ENCODE peak calls at places on chromosome 11, in eight cellular contexts. U, P, B, O, S, G, Z and A are unnamed samples.

GRCh38 chr11:108788565-108789199 is 123.8 kb downstream of the DDX10 start:
- DNase-seq in U (peak; percentile 59), P (peak; percentile 31), B (no peak), O (no peak), S (peak; percentile 50), G (no peak), Z (no peak), A (no peak)

GRCh38 chr11:2163428-2163978 is 2.5 kb upstream of the INS start:
- DNase-seq in U (no peak), P (no peak), B (no peak), O (no peak), S (no peak), G (no peak), Z (no peak), A (no peak)

GRCh38 chr11:123494195-123495050 is 64.4 kb downstream of the GRAMD1B start:
- DNase-seq in U (no peak), P (no peak), B (no peak), O (no peak), S (peak; percentile 46), G (no peak), Z (no peak), A (no peak)

GRCh38 chr11:2213384-2213842 is 41.8 kb upstream of the TH start:
- DNase-seq in U (peak; percentile 33), P (no peak), B (no peak), O (no peak), S (no peak), G (peak; percentile 48), Z (peak; percentile 15), A (no peak)

GRCh38 chr11:73178092-73178539 is 36.0 kb upstream of the FCHSD2 start:
- DNase-seq in U (peak; percentile 77), P (peak; percentile 70), B (peak; percentile 52), O (peak; percentile 84), S (peak; percentile 65), G (peak; percentile 80), Z (peak; percentile 84), A (no peak)

GRCh38 chr11:44634401-44635281 is 69.2 kb downstream of the CD82 start:
- DNase-seq in U (peak; percentile 85), P (peak; percentile 60), B (no peak), O (peak; percentile 53), S (peak; percentile 58), G (no peak), Z (peak; percentile 74), A (no peak)

GRCh38 chr11:46918778-46919513 is 596 bp upstream of the LRP4 start:
- DNase-seq in U (peak; percentile 57), P (no peak), B (no peak), O (no peak), S (no peak), G (no peak), Z (no peak), A (no peak)

GRCh38 chr11:2777396-2777795 is 77.6 kb upstream of the KCNQ1OT1 start:
- DNase-seq in U (no peak), P (no peak), B (no peak), O (peak; percentile 26), S (no peak), G (peak; percentile 50), Z (peak; percentile 7), A (no peak)

GRCh38 chr11:62546244-62546936 is at the start of gene AHNAK:
- DNase-seq in U (peak; percentile 73), P (peak; percentile 77), B (no peak), O (peak; percentile 86), S (no peak), G (peak; percentile 93), Z (peak; percentile 91), A (no peak)

GRCh38 chr11:75939992-75940391 is 125.0 kb downstream of the UVRAG start:
- DNase-seq in U (no peak), P (no peak), B (no peak), O (no peak), S (no peak), G (no peak), Z (no peak), A (no peak)

GRCh38 chr11:128195057-128195751 is 392.2 kb downstream of the ETS1 start:
- DNase-seq in U (no peak), P (no peak), B (no peak), O (no peak), S (no peak), G (no peak), Z (no peak), A (no peak)

GRCh38 chr11:115155978-115156377 is 348.2 kb downstream of the CADM1 start:
- DNase-seq in U (no peak), P (no peak), B (no peak), O (no peak), S (no peak), G (no peak), Z (no peak), A (no peak)

GRCh38 chr11:130403301-130403804 is 25.1 kb downstream of the ADAMTS8 start:
- DNase-seq in U (peak; percentile 51), P (no peak), B (no peak), O (peak; percentile 39), S (peak; percentile 89), G (no peak), Z (peak; percentile 53), A (peak; percentile 70)

GRCh38 chr11:112605093-112605666 is 344.5 kb upstream of the PLET1 start:
- DNase-seq in U (no peak), P (no peak), B (no peak), O (no peak), S (peak; percentile 20), G (no peak), Z (no peak), A (no peak)

GRCh38 chr11:614583-615452 is 932 bp downstream of the IRF7 start:
- DNase-seq in U (no peak), P (no peak), B (no peak), O (no peak), S (no peak), G (no peak), Z (peak; percentile 52), A (no peak)

GRCh38 chr11:87445002-87445401 is 407.3 kb downstream of the TMEM135 start:
- DNase-seq in U (no peak), P (no peak), B (no peak), O (no peak), S (peak; percentile 33), G (no peak), Z (no peak), A (no peak)

GRCh38 chr11:131246589-131247164 is 123.7 kb upstream of the NTM start:
- DNase-seq in U (peak; percentile 86), P (peak; percentile 26), B (no peak), O (peak; percentile 34), S (no peak), G (no peak), Z (peak; percentile 39), A (no peak)

GRCh38 chr11:78961186-78961782 is 386.6 kb upstream of the NARS2 start:
- DNase-seq in U (peak; percentile 87), P (peak; percentile 44), B (no peak), O (peak; percentile 41), S (no peak), G (no peak), Z (no peak), A (peak; percentile 50)

DNA sequence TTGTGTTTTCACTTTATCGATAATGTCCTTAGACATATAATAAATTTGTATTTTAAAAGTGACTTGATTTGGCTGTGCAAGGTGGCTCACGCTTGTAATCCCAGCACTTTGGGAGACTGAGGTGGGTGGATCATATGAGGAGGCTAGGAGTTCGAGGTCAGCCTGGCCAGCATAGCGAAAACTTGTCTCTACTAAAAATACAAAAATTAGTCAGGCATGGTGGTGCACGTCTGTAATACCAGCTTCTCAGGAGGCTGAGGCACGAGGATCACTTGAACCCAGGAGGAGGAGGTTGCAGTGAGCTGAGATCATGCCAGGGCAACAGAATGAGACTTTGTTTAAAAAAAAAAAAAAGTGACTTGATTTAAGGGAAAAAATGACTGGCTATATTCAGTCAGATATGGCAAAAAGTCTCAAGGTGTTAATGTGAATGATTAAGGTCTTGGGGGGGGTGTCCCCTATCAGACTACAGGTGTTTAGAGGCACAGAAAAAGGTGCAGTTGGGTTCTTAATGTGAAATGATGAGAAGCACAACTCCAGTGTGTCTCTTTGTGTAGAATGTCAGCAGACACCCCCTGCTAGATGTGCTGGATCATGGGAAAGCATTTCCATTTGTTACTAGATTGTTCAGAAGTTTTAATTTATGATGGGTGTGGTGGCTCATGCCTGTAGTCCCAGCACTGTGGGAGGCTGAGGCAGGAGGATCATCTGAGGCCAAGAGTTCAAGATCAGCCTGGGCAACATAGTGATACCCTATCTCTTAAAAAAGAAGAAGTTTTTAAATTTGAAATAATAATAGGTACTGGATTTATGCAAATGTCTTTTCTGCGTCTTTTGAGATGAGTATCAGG is 17.0 kb downstream of the NEAT1 start:
- DNase-seq in U (no peak), P (peak; percentile 33), B (no peak), O (no peak), S (peak; percentile 34), G (no peak), Z (no peak), A (no peak)
- H3K27ac ChIP-seq in U (no peak overlapping the region), P (peak overlapping the region; percentile 65), B (peak overlapping the region; percentile 26), O (no peak overlapping the region), S (peak overlapping the region; percentile 3), G (peak overlapping the region; percentile 55), Z (peak overlapping the region; percentile 73), A (peak overlapping the region; percentile 67)

DNA sequence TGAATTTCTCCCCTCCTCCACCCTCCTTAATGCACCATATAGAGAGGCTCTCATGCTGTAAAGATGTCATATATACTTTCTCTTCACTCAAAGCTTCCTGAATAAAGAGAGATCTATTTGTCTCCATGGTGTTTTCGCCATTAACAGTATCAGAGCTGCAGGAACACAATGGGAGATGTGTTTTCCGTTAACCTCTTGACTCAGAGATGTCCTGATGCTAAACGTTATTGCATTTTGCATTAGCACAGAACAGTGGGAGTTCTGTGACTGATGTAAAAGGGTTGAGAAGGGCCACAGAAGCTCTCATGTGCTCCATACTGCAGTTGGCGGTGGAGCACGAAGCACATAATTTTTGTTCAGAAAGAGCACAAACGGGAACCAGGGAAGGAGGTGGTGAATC is 25.7 kb upstream of the BLID start:
- DNase-seq in U (no peak), P (no peak), B (no peak), O (no peak), S (no peak), G (no peak), Z (no peak), A (no peak)
- H3K27ac ChIP-seq in U (no peak overlapping the region), P (no peak overlapping the region), B (peak overlapping the region; percentile 69), O (no peak overlapping the region), S (peak overlapping the region; percentile 79), G (no peak overlapping the region), Z (no peak overlapping the region), A (peak overlapping the region; percentile 74)

DNA sequence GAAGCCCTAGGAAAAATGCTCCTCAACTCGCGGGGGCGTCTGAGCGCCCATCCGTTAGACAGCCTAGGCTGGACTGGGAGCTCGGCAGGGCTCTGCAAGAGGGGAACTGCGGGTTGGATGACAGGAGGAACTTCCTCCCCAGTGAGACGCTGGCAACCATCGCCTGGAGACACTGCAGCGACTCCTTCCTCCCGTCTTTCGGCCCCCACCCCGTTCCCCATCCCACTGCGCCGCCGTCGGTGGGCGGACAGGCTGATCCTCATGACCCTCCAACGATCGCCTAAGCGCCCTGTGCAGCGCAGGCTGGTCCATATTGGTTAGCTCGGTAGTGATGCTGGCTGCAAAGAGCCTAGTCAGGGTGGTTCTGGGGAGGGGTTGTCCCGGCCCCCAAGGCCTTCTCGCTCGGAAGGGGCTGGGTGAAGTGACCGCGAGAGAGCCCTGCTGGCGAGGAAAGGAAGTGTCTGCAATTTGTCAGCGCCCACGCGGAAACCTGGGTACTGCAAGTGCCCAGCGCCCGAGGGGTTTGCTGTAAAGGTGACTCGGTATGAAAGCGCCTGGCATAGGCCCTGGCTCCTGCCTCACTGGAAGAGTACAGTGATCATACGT is 638 bp downstream of the NRGN start:
- DNase-seq in U (peak; percentile 53), P (peak; percentile 23), B (no peak), O (peak; percentile 55), S (no peak), G (peak; percentile 76), Z (peak; percentile 40), A (no peak)
- H3K27ac ChIP-seq in U (no peak overlapping the region), P (peak overlapping the region; percentile 74), B (no peak overlapping the region), O (no peak overlapping the region), S (no peak overlapping the region), G (no peak overlapping the region), Z (peak overlapping the region; percentile 44), A (no peak overlapping the region)

GRCh38 chr11:27926469-27926868 is 181.5 kb downstream of the KIF18A start:
- DNase-seq in U (no peak), P (no peak), B (no peak), O (no peak), S (no peak), G (no peak), Z (no peak), A (no peak)
- H3K27ac ChIP-seq in U (no peak overlapping the region), P (peak overlapping the region; percentile 8), B (no peak overlapping the region), O (no peak overlapping the region), S (peak overlapping the region; percentile 22), G (no peak overlapping the region), Z (no peak overlapping the region), A (no peak overlapping the region)